ENCODE peak calls at places on chromosomes 2 and 18, in eight cellular contexts. S is kidney epithelial cell, G is stomach, M is cardiac muscle cell, Q is right atrium auricular region, F is heart right ventricle, P is foreskin fibroblast, X is IMR-90. R is an unnamed sample.

GRCh38 chr2:36780231-36780808 is 83.8 kb downstream of the VIT start:
- DNase-seq in S (no peak), G (no peak), Q (no peak), X (peak; percentile 66), P (peak; percentile 47), M (peak; percentile 73), F (no peak), R (peak; percentile 74)

GRCh38 chr18:778194-779007 is 33.6 kb downstream of the YES1 start:
- DNase-seq in S (no peak), F (no peak), G (no peak), M (peak; percentile 37), X (peak; percentile 16), Q (no peak), P (peak; percentile 1), R (peak; percentile 44)

GRCh38 chr18:79784965-79785770 is 12.6 kb upstream of the KCNG2 start:
- DNase-seq in G (no peak), P (no peak), F (no peak), X (peak; percentile 32), S (peak; percentile 9), Q (no peak), M (peak; percentile 30), R (peak; percentile 44)

GRCh38 chr2:175600024-175600831 is 401.8 kb downstream of the LNPK start:
- DNase-seq in P (peak; percentile 85), X (no peak), G (no peak), M (no peak), S (no peak), F (no peak), Q (no peak), R (no peak)

GRCh38 chr2:38076250-38076709 is 329 bp upstream of the CYP1B1 start:
- DNase-seq in F (peak; percentile 80), G (peak; percentile 54), Q (peak; percentile 90), S (no peak), M (peak; percentile 91), X (peak; percentile 68), P (peak; percentile 71), R (peak; percentile 82)

GRCh38 chr2:128808462-128809255 is 490.0 kb upstream of the HS6ST1 start:
- DNase-seq in F (no peak), Q (peak; percentile 54), X (peak; percentile 51), M (peak; percentile 79), P (peak; percentile 5), G (no peak), S (peak; percentile 23), R (peak; percentile 60)

GRCh38 chr2:27954261-27954673 is 63.7 kb downstream of the BABAM2 start:
- DNase-seq in M (peak; percentile 55), F (no peak), S (no peak), X (peak; percentile 45), G (no peak), P (no peak), Q (no peak), R (peak; percentile 58)

GRCh38 chr2:26612522-26613240 is 28.5 kb downstream of the CIB4 start:
- DNase-seq in S (no peak), Q (peak; percentile 61), X (no peak), P (no peak), G (no peak), F (peak; percentile 63), M (peak; percentile 31), R (peak; percentile 16)

GRCh38 chr18:28065031-28065792 is 111.7 kb downstream of the CDH2 start:
- DNase-seq in F (no peak), S (peak; percentile 91), G (no peak), M (peak; percentile 92), Q (no peak), P (peak; percentile 49), X (peak; percentile 94), R (peak; percentile 98)

DNA sequence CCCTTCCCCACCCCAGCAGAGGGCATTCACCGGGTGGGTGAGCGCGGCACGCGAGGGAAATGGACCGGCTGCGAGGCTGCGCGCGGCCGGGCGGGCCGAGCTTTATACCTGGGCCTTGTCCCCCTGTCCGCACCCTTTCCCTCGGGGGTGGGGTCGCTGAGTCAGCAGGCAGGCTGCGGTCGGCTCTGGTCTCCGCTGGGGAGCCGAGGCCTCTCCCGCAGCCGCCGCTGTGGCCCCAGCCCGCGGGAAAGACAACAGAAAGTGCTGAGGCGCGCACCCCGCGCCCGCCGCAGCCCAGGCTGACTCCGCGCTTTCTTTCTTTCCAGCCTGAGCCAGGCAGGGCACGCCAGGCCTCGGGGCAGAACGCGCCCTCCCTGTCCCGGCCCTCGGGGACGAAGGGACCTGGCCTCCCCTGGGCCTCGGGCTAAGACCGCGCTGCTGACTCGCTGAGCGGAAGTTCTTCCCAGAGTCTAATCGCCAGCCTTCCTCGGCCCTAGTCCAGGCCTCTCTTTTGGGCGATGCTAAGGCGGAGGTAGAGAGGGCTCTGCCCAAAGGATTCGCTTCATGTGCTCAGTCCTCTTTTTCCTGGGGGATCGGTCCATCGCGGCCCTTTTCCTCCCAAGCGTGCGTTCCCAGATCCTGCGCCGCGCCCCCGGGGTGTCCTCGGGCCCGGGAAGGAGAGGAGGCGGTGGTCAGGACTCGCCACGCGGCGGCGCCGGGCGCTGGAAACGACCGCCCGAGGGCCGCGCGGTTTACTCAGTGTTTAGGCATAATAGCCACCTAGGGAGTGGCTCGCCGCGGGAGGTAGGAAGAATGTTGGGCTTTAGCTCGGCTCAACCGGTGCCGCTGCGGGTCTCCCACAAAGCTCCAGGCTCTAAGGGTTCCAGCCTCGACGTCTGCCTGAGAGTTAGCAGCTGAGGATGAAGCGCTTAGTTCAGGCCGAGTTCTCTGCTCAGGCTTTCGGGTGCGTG is at the start of gene CRYBA2:
- DNase-seq in Q (no peak), G (no peak), P (no peak), X (no peak), F (no peak), M (no peak), S (no peak), R (peak; percentile 7)
- H3K4me3 ChIP-seq in Q (peak within 1 kb of the TSS; percentile 48), G (peak within 1 kb of the TSS; percentile 42), P (peak within 1 kb of the TSS; percentile 38), X (peak within 1 kb of the TSS; percentile 17), F (peak within 1 kb of the TSS; percentile 36), M (no peak within 1 kb of the TSS), S (no peak within 1 kb of the TSS), R (peak within 1 kb of the TSS; percentile 17)

GRCh38 chr2:240387669-240388358 is 47.6 kb upstream of the GPC1 start:
- DNase-seq in P (peak; percentile 94), S (peak; percentile 76), G (peak; percentile 39), X (peak; percentile 98), F (peak; percentile 77), M (peak; percentile 96), Q (peak; percentile 80), R (peak; percentile 96)
- TF ChIP-seq CTCF in P (no peak), S (no peak), G (no peak), X (no peak), F (no peak), M (peak; percentile 16), Q (no peak), R (peak; percentile 20)

GRCh38 chr2:127080941-127081769 is 25.8 kb downstream of the BIN1 start:
- DNase-seq in S (peak; percentile 64), M (no peak), X (no peak), G (peak; percentile 53), P (no peak), Q (no peak), F (no peak), R (no peak)
- H3K4me3 ChIP-seq in S (no peak overlapping the region), M (no peak overlapping the region), X (no peak overlapping the region), G (peak overlapping the region; percentile 19), P (no peak overlapping the region), Q (no peak overlapping the region), F (no peak overlapping the region), R (no peak overlapping the region)

DNA sequence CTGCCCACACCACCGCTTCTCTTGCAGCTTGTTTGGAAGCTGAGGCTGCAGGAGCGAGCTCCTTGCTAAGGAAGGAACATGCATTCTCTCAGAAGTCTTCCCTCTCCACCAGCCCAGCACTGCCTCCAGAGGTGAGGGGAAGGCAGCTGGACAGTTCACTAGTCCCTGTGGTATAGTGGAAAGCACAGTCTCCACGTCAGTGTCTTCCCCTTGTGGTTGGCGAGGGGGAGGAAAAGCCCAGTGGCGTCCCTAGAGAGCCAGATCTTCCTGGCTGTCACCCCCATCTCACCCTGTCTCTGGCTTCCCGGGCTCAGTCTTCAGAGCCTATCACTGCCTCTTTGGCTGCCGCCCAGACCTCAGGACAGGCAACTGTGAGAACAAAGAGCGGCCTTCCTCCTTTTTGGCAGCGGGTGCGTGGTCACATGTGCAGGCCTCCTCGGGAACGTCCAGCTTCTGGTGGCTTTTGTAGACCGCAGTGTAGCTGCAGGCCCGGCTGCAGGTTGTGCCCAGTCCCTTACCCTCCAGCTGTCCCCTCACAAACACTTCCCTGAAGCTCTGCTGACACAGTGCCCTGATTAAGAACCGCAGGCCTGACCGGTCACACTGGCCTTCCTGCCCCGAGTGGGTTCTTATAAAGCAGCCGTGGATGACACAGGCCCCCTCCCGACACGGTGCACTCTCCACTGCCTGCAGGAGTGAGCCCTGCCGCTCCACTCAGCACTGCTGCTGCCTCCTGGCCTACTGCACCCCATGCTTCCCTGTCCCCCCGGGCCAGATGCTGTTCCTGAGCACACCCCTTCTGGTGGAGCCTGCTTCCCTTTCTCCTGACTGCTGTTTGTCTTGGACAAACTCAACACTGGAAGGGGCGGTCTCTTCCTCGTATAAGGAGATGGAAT is 90.9 kb downstream of the RNF144A start:
- DNase-seq in M (peak; percentile 98), P (no peak), G (peak; percentile 83), X (no peak), S (no peak), F (peak; percentile 93), Q (peak; percentile 77), R (peak; percentile 93)
- TF ChIP-seq CTCF in M (peak; percentile 64), P (peak; percentile 17), G (no peak), X (no peak), S (no peak), F (peak; percentile 37), Q (peak; percentile 53), R (peak; percentile 59)

GRCh38 chr2:101960903-101961286 is 30.9 kb upstream of the IL1R2 start:
- DNase-seq in M (no peak), F (no peak), S (no peak), Q (no peak), X (no peak), P (no peak), G (no peak), R (no peak)
- H3K4me3 ChIP-seq in M (no peak overlapping the region), F (no peak overlapping the region), S (no peak overlapping the region), Q (no peak overlapping the region), X (no peak overlapping the region), P (no peak overlapping the region), G (no peak overlapping the region), R (no peak overlapping the region)

DNA sequence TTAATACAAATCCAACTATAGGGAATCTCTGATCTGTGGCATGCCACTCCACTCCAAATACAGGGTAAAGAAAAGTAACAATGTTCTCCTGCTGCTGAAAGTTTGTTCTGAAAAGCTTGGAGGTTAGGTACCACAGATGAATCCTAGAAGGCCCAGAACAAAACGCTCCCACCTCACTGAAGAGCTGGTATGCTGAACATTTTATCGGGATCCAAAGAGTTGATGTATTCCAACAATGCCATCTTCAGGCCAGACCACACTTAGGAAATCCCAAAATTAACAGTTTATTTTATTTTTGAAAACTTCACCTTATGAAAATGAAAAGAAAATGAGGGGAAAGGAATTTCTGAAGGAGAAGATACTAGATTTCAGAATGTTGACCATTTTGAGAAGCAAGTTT is 145.1 kb upstream of the CDH19 start:
- DNase-seq in M (peak; percentile 63), Q (no peak), F (no peak), S (no peak), P (no peak), X (no peak), G (no peak), R (peak; percentile 53)
- TF ChIP-seq CTCF in M (peak; percentile 33), Q (peak; percentile 42), F (peak; percentile 16), S (no peak), P (no peak), X (no peak), G (no peak), R (peak; percentile 30)

GRCh38 chr2:48725696-48726494 is 29.6 kb downstream of the LHCGR start:
- DNase-seq in F (no peak), P (no peak), M (no peak), X (no peak), Q (no peak), S (no peak), G (no peak), R (no peak)
- H3K4me3 ChIP-seq in F (no peak overlapping the region), P (no peak overlapping the region), M (no peak overlapping the region), X (no peak overlapping the region), Q (no peak overlapping the region), S (no peak overlapping the region), G (no peak overlapping the region), R (no peak overlapping the region)

R was measured in fibroblast of pulmonary artery.